ENCODE peak calls at places on chromosomes 7 and 10, in ten cellular contexts. C, U, T, P, I, Q, H, M, L and Y are unnamed samples.

GRCh38 chr10:62805139-62806092 is 896 bp downstream of the ADO start:
- DNase-seq in Q (no peak), H (peak), P (peak), U (no peak), L (no peak), T (peak), C (peak), I (peak), M (no peak), Y (peak)

GRCh38 chr7:77770316-77770715 is 27.9 kb downstream of the TMEM60 start:
- DNase-seq in Q (no peak), U (no peak), M (no peak), P (no peak), C (no peak), H (no peak), I (no peak), T (no peak), L (no peak), Y (no peak)

GRCh38 chr7:876972-877311 is 588 bp downstream of the GET4 start:
- DNase-seq in C (no peak), Q (no peak), H (no peak), P (no peak), L (no peak), I (no peak), M (no peak), U (no peak), T (no peak), Y (no peak)

GRCh38 chr10:63355682-63356081 is 110.1 kb downstream of the JMJD1C start:
- DNase-seq in U (no peak), C (no peak), P (no peak), H (no peak), T (no peak), I (no peak), M (no peak), L (no peak), Q (no peak), Y (no peak)

GRCh38 chr7:106400990-106401389 is 116.2 kb upstream of the NAMPT start:
- DNase-seq in T (no peak), M (no peak), L (no peak), U (no peak), C (no peak), P (no peak), H (no peak), I (peak), Q (no peak), Y (no peak)

GRCh38 chr10:50310560-50311174 is 59.4 kb upstream of the ASAH2 start:
- DNase-seq in Q (no peak), T (no peak), P (no peak), H (peak), I (peak), U (no peak), L (no peak), C (no peak), M (no peak), Y (peak)

GRCh38 chr10:107013258-107014001 is 151.1 kb downstream of the SORCS1 start:
- DNase-seq in P (no peak), U (no peak), L (no peak), M (no peak), Q (no peak), T (no peak), C (no peak), H (no peak), I (no peak), Y (no peak)

GRCh38 chr10:123878666-123879311 is 12.8 kb downstream of the CPXM2 start:
- DNase-seq in I (no peak), M (no peak), C (no peak), H (no peak), T (no peak), U (no peak), L (no peak), Q (peak), P (no peak), Y (no peak)

GRCh38 chr10:46554166-46554781 is 2.2 kb downstream of the GPRIN2 start:
- DNase-seq in L (no peak), U (no peak), I (no peak), Q (no peak), T (peak), C (no peak), P (no peak), M (no peak), H (no peak), Y (no peak)

GRCh38 chr10:20254078-20254477 is 437.8 kb downstream of the PLXDC2 start:
- DNase-seq in Q (no peak), C (no peak), H (no peak), U (peak), T (no peak), I (no peak), P (no peak), L (no peak), M (no peak), Y (no peak)

GRCh38 chr10:63603709-63604445 is 82.7 kb downstream of the REEP3 start:
- DNase-seq in T (no peak), H (peak), M (no peak), U (no peak), C (no peak), L (no peak), P (peak), I (no peak), Q (no peak), Y (no peak)

GRCh38 chr7:128425851-128426250 is 16.1 kb upstream of the IMPDH1 start:
- DNase-seq in L (no peak), Q (peak), M (no peak), C (peak), I (peak), T (peak), P (peak), U (peak), H (peak), Y (peak)

GRCh38 chr7:150877545-150877944 is 25.2 kb downstream of the AOC1 start:
- DNase-seq in T (no peak), P (no peak), U (no peak), C (no peak), I (no peak), H (no peak), Q (no peak), M (no peak), L (no peak), Y (no peak)

DNA sequence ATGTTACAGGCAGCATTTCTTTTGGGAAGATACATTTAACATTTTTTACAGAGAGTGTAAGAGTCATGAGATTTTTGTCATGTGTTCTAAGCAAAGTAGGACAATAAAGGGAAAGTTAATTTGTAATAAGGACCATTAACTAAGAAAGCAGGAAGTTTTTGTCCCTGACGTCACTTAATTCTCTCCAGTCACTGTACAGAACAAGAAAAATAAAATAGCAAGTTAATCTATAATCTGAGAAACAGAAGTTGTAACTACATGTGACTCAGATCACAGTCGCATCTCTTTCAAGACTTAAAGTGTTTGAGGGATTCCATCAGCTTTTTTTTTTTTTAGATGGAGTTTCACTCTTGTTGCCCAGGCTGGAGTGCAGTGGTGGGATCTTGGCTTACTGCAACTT is 49.5 kb upstream of the CAPZA2 start:
- DNase-seq in Q (no peak), T (no peak), C (no peak), H (no peak), U (no peak), P (no peak), I (no peak), M (no peak), L (peak), Y (no peak)
- TF ChIP-seq CTCF in Q (no peak), T (no peak), C (no peak), H (no peak), U (no peak), P (no peak), I (no peak), M (no peak), L (no peak), Y (no peak)

DNA sequence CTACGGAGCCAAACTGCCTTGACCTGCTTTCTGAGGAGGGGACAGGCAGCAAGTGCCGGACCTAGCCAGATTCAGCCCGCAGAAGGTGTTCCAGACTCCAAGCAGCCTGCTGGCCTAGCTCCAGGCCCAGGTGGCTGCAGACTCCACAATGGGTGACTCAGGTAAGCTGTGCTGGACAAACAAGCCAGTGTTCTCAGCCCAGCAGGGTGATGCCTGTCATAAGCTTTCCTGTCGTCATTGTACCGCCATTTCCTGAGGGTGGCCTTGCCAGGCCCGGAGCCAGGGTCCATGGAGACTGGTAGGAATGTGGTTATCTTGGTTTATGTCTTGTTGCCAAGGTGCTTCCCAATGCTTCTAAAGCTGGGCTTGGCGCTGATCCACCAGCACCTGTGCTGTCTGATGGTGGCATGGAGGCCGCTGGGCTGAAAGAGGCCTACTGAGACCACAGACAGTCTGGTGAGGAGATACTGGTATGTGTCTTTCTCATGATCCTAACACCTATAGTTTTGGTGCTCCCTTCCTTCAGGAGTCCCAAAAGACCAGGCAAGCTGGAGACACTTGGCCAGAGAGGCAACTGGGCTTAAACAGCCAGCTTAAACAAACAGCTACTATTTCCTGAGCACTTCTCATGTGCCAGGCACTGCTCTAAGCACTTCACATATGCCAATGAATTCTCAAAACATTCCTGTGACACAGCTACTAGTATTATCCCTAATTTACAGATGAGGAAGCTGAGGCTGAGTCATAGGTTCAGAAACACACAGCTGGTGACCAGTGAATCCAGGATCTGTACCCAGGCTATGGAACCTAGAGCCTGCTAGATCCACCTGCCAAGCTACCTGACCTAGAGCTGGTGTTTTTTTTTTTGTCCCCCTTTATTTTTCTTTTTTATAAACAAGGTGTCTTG is 42.0 kb downstream of the ZC3HC1 start:
- DNase-seq in Q (peak), H (peak), C (no peak), P (peak), T (no peak), I (no peak), M (no peak), L (peak), U (no peak), Y (no peak)
- TF ChIP-seq CTCF in Q (no peak), H (no peak), C (no peak), P (no peak), T (no peak), I (no peak), M (no peak), L (no peak), U (no peak), Y (no peak)

DNA sequence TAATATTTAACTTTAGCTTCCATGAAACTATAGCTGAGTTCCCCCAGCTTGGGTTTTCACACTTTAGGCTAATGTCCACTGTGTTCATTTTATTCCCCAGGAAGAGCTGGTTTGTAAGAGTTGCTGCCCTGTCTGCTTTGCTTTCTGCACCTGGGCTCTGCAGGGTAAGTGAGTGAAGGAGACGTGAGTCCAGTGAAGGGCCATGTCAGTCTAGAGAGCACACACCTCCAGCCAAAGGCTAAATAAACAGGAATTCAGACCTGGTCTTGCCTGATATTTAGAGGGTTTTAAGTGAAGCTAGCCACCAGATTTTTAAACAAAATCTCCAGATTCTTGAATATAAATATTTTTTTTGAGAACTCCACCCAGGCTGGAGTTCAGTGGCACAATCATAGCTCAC is 24.5 kb upstream of the FZD1 start:
- DNase-seq in P (no peak), C (no peak), Q (no peak), H (no peak), I (no peak), U (no peak), M (no peak), T (no peak), L (no peak), Y (no peak)
- TF ChIP-seq CTCF in P (no peak), C (no peak), Q (no peak), H (no peak), I (no peak), U (no peak), M (no peak), T (no peak), L (no peak), Y (no peak)

GRCh38 chr10:26269754-26270153 is 53.2 kb downstream of the GAD2 start:
- DNase-seq in H (peak), Q (no peak), M (no peak), C (no peak), U (no peak), L (peak), I (peak), T (no peak), P (peak), Y (peak)
- TF ChIP-seq CTCF in H (peak), Q (peak), M (peak), C (no peak), U (peak), L (peak), I (peak), T (peak), P (no peak), Y (peak)

DNA sequence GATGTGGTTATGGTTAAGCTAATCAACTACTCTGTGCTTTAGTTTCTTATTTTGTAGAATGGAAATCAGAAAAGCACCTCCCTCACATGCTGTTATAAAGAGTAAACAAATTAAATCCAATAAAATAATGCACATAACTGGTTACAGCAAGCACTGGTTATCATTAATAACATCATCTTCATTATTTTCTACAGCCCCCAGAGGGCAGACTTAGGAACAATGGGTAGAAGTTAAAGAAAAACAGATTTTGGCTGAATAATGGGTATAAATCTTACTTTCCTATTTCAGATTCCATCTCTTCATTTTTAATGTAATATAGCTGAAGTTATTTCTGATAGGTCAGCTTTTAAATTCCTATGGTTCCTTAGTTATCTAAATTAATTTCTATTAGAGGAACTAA is 126.5 kb downstream of the DOCK4 start:
- DNase-seq in I (no peak), C (no peak), M (no peak), Q (no peak), T (no peak), P (peak), H (no peak), L (no peak), U (no peak), Y (no peak)
- TF ChIP-seq CTCF in I (no peak), C (no peak), M (peak), Q (no peak), T (no peak), P (peak), H (no peak), L (no peak), U (no peak), Y (no peak)

GRCh38 chr7:100471021-100471420 is 7.0 kb upstream of the SPACDR start:
- DNase-seq in Q (no peak), P (no peak), U (no peak), M (no peak), L (no peak), C (no peak), T (no peak), H (no peak), I (no peak), Y (no peak)

GRCh38 chr7:100472121-100472851 is 6.7 kb downstream of the TSC22D4 start:
- DNase-seq in P (no peak), U (no peak), T (no peak), Q (no peak), H (no peak), C (no peak), L (no peak), I (no peak), M (no peak), Y (no peak)

GRCh38 chr7:100467638-100468373 is 3.7 kb upstream of the SPACDR start:
- DNase-seq in C (peak), L (no peak), I (no peak), M (no peak), T (no peak), Q (no peak), U (no peak), P (no peak), H (no peak), Y (no peak)

GRCh38 chr7:100466830-100467605 is 3.0 kb upstream of the SPACDR start:
- DNase-seq in M (peak), Q (no peak), I (no peak), P (no peak), L (no peak), H (no peak), U (no peak), T (no peak), C (no peak), Y (no peak)

GRCh38 chr7:100469227-100470044 is 5.4 kb upstream of the SPACDR start:
- DNase-seq in U (peak), H (peak), T (peak), L (no peak), M (peak), C (peak), Q (peak), I (peak), P (peak), Y (peak)
- TF ChIP-seq CTCF in U (peak), H (peak), T (peak), L (peak), M (peak), C (peak), Q (peak), I (peak), P (peak), Y (peak)

GRCh38 chr7:37141742-37142141 is 306.9 kb downstream of the ELMO1 start:
- DNase-seq in L (no peak), I (no peak), M (no peak), T (no peak), Q (no peak), P (no peak), C (no peak), U (no peak), H (no peak), Y (no peak)
- TF ChIP-seq CTCF in L (no peak), I (no peak), M (no peak), T (no peak), Q (no peak), P (no peak), C (peak), U (peak), H (peak), Y (no peak)